ENCODE peak calls at places on chromosome 15, in seven cellular contexts. One of them, this sample, is unnamed.

GRCh38 chr15:84821501-84822021 is 4.4 kb downstream of the ALPK3 start:
- DNase-seq in iris pigment epithelial cell: no peak
- DNase-seq in GDM1: no peak
- DNase-seq in mucosa of gallbladder: no peak
- DNase-seq in WERI-Rb-1: no peak
- DNase-seq in NCI-H1105: no peak
- DNase-seq in spleen: peak
- DNase-seq in this sample: no peak

GRCh38 chr15:71294636-71295241 is 179.5 kb downstream of the THSD4 start:
- DNase-seq in iris pigment epithelial cell: peak
- DNase-seq in GDM1: no peak
- DNase-seq in mucosa of gallbladder: no peak
- DNase-seq in WERI-Rb-1: peak
- DNase-seq in NCI-H1105: no peak
- DNase-seq in spleen: no peak
- DNase-seq in this sample: no peak

GRCh38 chr15:31027948-31028586 is 36.6 kb upstream of the MTMR10 start:
- DNase-seq in iris pigment epithelial cell: no peak
- DNase-seq in GDM1: no peak
- DNase-seq in mucosa of gallbladder: no peak
- DNase-seq in WERI-Rb-1: no peak
- DNase-seq in NCI-H1105: no peak
- DNase-seq in spleen: no peak
- DNase-seq in this sample: no peak

GRCh38 chr15:70266412-70267089 is 168.8 kb upstream of the TLE3 start:
- DNase-seq in iris pigment epithelial cell: peak
- DNase-seq in GDM1: peak
- DNase-seq in mucosa of gallbladder: peak
- DNase-seq in WERI-Rb-1: no peak
- DNase-seq in NCI-H1105: no peak
- DNase-seq in spleen: peak
- DNase-seq in this sample: peak

GRCh38 chr15:78148392-78149067 is 632 bp upstream of the IDH3A start:
- DNase-seq in iris pigment epithelial cell: no peak
- DNase-seq in GDM1: no peak
- DNase-seq in mucosa of gallbladder: no peak
- DNase-seq in WERI-Rb-1: no peak
- DNase-seq in NCI-H1105: no peak
- DNase-seq in spleen: no peak
- DNase-seq in this sample: no peak

GRCh38 chr15:88166330-88166993 is 90.1 kb downstream of the NTRK3 start:
- DNase-seq in iris pigment epithelial cell: peak
- DNase-seq in GDM1: no peak
- DNase-seq in mucosa of gallbladder: peak
- DNase-seq in WERI-Rb-1: no peak
- DNase-seq in NCI-H1105: no peak
- DNase-seq in spleen: no peak
- DNase-seq in this sample: no peak

GRCh38 chr15:72242775-72243370 is 11.9 kb upstream of the PKM start:
- DNase-seq in iris pigment epithelial cell: no peak
- DNase-seq in GDM1: no peak
- DNase-seq in mucosa of gallbladder: no peak
- DNase-seq in WERI-Rb-1: peak
- DNase-seq in NCI-H1105: no peak
- DNase-seq in spleen: no peak
- DNase-seq in this sample: no peak

GRCh38 chr15:35427496-35427895 is 118.5 kb downstream of the DPH6 start:
- DNase-seq in iris pigment epithelial cell: no peak
- DNase-seq in GDM1: no peak
- DNase-seq in mucosa of gallbladder: no peak
- DNase-seq in WERI-Rb-1: no peak
- DNase-seq in NCI-H1105: no peak
- DNase-seq in spleen: no peak
- DNase-seq in this sample: no peak

GRCh38 chr15:66947471-66947870 is 117.9 kb upstream of the SMAD3 start:
- DNase-seq in iris pigment epithelial cell: peak
- DNase-seq in GDM1: no peak
- DNase-seq in mucosa of gallbladder: no peak
- DNase-seq in WERI-Rb-1: no peak
- DNase-seq in NCI-H1105: no peak
- DNase-seq in spleen: no peak
- DNase-seq in this sample: no peak

GRCh38 chr15:77897896-77898406 is 179.6 kb downstream of the TBC1D2B start:
- DNase-seq in iris pigment epithelial cell: no peak
- DNase-seq in GDM1: no peak
- DNase-seq in mucosa of gallbladder: no peak
- DNase-seq in WERI-Rb-1: no peak
- DNase-seq in NCI-H1105: no peak
- DNase-seq in spleen: peak
- DNase-seq in this sample: no peak

GRCh38 chr15:68277131-68277604 is 377 bp upstream of the FEM1B start:
- DNase-seq in iris pigment epithelial cell: peak
- DNase-seq in GDM1: peak
- DNase-seq in mucosa of gallbladder: peak
- DNase-seq in WERI-Rb-1: peak
- DNase-seq in NCI-H1105: peak
- DNase-seq in spleen: no peak
- DNase-seq in this sample: peak

GRCh38 chr15:101492752-101493692 is 3.5 kb upstream of the PCSK6 start:
- DNase-seq in iris pigment epithelial cell: no peak
- DNase-seq in GDM1: no peak
- DNase-seq in mucosa of gallbladder: peak
- DNase-seq in WERI-Rb-1: no peak
- DNase-seq in NCI-H1105: no peak
- DNase-seq in spleen: no peak
- DNase-seq in this sample: no peak

GRCh38 chr15:93152951-93153350 is 63.9 kb upstream of the RGMA start:
- DNase-seq in iris pigment epithelial cell: no peak
- DNase-seq in GDM1: no peak
- DNase-seq in mucosa of gallbladder: peak
- DNase-seq in WERI-Rb-1: no peak
- DNase-seq in NCI-H1105: no peak
- DNase-seq in spleen: no peak
- DNase-seq in this sample: no peak

GRCh38 chr15:31024979-31025378 is 33.6 kb upstream of the MTMR10 start:
- DNase-seq in iris pigment epithelial cell: peak
- DNase-seq in GDM1: no peak
- DNase-seq in mucosa of gallbladder: no peak
- DNase-seq in WERI-Rb-1: no peak
- DNase-seq in NCI-H1105: no peak
- DNase-seq in spleen: no peak
- DNase-seq in this sample: no peak

GRCh38 chr15:83917432-83917831 is 263.5 kb downstream of the ADAMTSL3 start:
- DNase-seq in iris pigment epithelial cell: no peak
- DNase-seq in GDM1: no peak
- DNase-seq in mucosa of gallbladder: no peak
- DNase-seq in WERI-Rb-1: no peak
- DNase-seq in NCI-H1105: no peak
- DNase-seq in spleen: no peak
- DNase-seq in this sample: no peak

GRCh38 chr15:47609693-47610092 is 107.6 kb upstream of the SEMA6D start:
- DNase-seq in iris pigment epithelial cell: no peak
- DNase-seq in GDM1: no peak
- DNase-seq in mucosa of gallbladder: no peak
- DNase-seq in WERI-Rb-1: no peak
- DNase-seq in NCI-H1105: no peak
- DNase-seq in spleen: no peak
- DNase-seq in this sample: no peak

GRCh38 chr15:45710657-45711056 is 75.8 kb downstream of the SQOR start:
- DNase-seq in iris pigment epithelial cell: no peak
- DNase-seq in GDM1: no peak
- DNase-seq in mucosa of gallbladder: no peak
- DNase-seq in WERI-Rb-1: no peak
- DNase-seq in NCI-H1105: no peak
- DNase-seq in spleen: no peak
- DNase-seq in this sample: no peak

This sample was measured in left lung.